ENCODE peak calls at places on chromosomes 5 and 9, in six cellular contexts. Q, J, O, I, R and U are unnamed samples.
A peak's percentile ranks its signal among the peaks of the same experiment; 100 is the strongest.

GRCh38 chr5:127549551-127549950 is 32.1 kb downstream of the PRRC1 start:
- DNase-seq in R (no peak), O (no peak), I (no peak), J (no peak), Q (no peak), U (no peak)

GRCh38 chr9:134233022-134233421 is 68.7 kb upstream of the RNU6ATAC start:
- DNase-seq in Q (no peak), I (peak; percentile 56), R (no peak), O (no peak), J (no peak), U (no peak)

GRCh38 chr9:137441289-137441934 is at the start of gene ENTPD8:
- DNase-seq in Q (no peak), O (no peak), J (no peak), R (peak; percentile 74), I (peak; percentile 69), U (no peak)

GRCh38 chr9:3887798-3888495 is 362.1 kb upstream of the RFX3 start:
- DNase-seq in Q (no peak), I (no peak), R (no peak), O (no peak), J (no peak), U (no peak)

GRCh38 chr9:137191245-137191644 is 2.8 kb downstream of the SSNA1 start:
- DNase-seq in O (no peak), R (no peak), I (no peak), Q (no peak), J (no peak), U (no peak)

GRCh38 chr9:23674016-23674585 is 151.9 kb downstream of the ELAVL2 start:
- DNase-seq in Q (no peak), O (no peak), J (no peak), R (no peak), I (no peak), U (no peak)

GRCh38 chr5:73981696-73982095 is 355.7 kb downstream of the ARHGEF28 start:
- DNase-seq in R (no peak), O (no peak), Q (no peak), J (no peak), I (no peak), U (no peak)

GRCh38 chr5:79318935-79319614 is 83.1 kb downstream of the JMY start:
- DNase-seq in J (no peak), R (no peak), I (no peak), Q (peak; percentile 73), O (no peak), U (peak; percentile 86)

GRCh38 chr9:11023201-11023600 is 410.4 kb upstream of the PTPRD start:
- DNase-seq in R (no peak), O (no peak), Q (no peak), J (no peak), I (no peak), U (no peak)

GRCh38 chr5:2906302-2907090 is 155.0 kb upstream of the IRX2 start:
- DNase-seq in J (no peak), R (no peak), O (no peak), Q (no peak), I (no peak), U (no peak)

GRCh38 chr5:13606051-13606450 is 338.4 kb downstream of the DNAH5 start:
- DNase-seq in Q (no peak), I (no peak), J (no peak), O (no peak), R (no peak), U (no peak)